ENCODE peak calls at places on chromosomes 13 and 19, in five cellular contexts. One of them, this sample, is unnamed.

GRCh38 chr19:34380639-34381241 is 15.7 kb downstream of the GPI start:
- DNase-seq in right lobe of liver: no peak
- DNase-seq in thyroid gland: no peak
- DNase-seq in upper lobe of left lung: no peak
- DNase-seq in Peyer's patch: no peak
- DNase-seq in this sample: no peak

GRCh38 chr19:53394522-53394973 is 401 bp upstream of the ZNF765 start:
- DNase-seq in right lobe of liver: peak
- DNase-seq in thyroid gland: peak
- DNase-seq in upper lobe of left lung: peak
- DNase-seq in Peyer's patch: no peak
- DNase-seq in this sample: peak

GRCh38 chr19:17292301-17293074 is 10.7 kb downstream of the ABHD8 start:
- DNase-seq in right lobe of liver: peak
- DNase-seq in thyroid gland: peak
- DNase-seq in upper lobe of left lung: peak
- DNase-seq in Peyer's patch: peak
- DNase-seq in this sample: peak

GRCh38 chr19:5122121-5122400 is 153.1 kb downstream of the KDM4B start:
- DNase-seq in right lobe of liver: no peak
- DNase-seq in thyroid gland: no peak
- DNase-seq in upper lobe of left lung: no peak
- DNase-seq in Peyer's patch: no peak
- DNase-seq in this sample: no peak

GRCh38 chr13:42544246-42544915 is 29.6 kb upstream of the TNFSF11 start:
- DNase-seq in right lobe of liver: no peak
- DNase-seq in thyroid gland: no peak
- DNase-seq in upper lobe of left lung: no peak
- DNase-seq in Peyer's patch: no peak
- DNase-seq in this sample: no peak

GRCh38 chr13:36965767-36966166 is 33.4 kb downstream of the ALG5 start:
- DNase-seq in right lobe of liver: no peak
- DNase-seq in thyroid gland: no peak
- DNase-seq in upper lobe of left lung: no peak
- DNase-seq in Peyer's patch: no peak
- DNase-seq in this sample: no peak

GRCh38 chr13:92303428-92303827 is 905.0 kb downstream of the GPC5 start:
- DNase-seq in right lobe of liver: no peak
- DNase-seq in thyroid gland: no peak
- DNase-seq in upper lobe of left lung: no peak
- DNase-seq in Peyer's patch: no peak
- DNase-seq in this sample: no peak

GRCh38 chr19:41192574-41193419 is at the start of gene CYP2S1:
- DNase-seq in right lobe of liver: no peak
- DNase-seq in thyroid gland: no peak
- DNase-seq in upper lobe of left lung: peak
- DNase-seq in Peyer's patch: no peak
- DNase-seq in this sample: no peak

GRCh38 chr13:50393641-50394040 is 378.4 kb downstream of the KCNRG start:
- DNase-seq in right lobe of liver: no peak
- DNase-seq in thyroid gland: no peak
- DNase-seq in upper lobe of left lung: no peak
- DNase-seq in Peyer's patch: no peak
- DNase-seq in this sample: no peak

GRCh38 chr19:43432866-43433673 is 18.4 kb downstream of the TEX101 start:
- DNase-seq in right lobe of liver: peak
- DNase-seq in thyroid gland: peak
- DNase-seq in upper lobe of left lung: peak
- DNase-seq in Peyer's patch: peak
- DNase-seq in this sample: peak

GRCh38 chr19:12145348-12145747 is 5.2 kb upstream of the ZNF20 start:
- DNase-seq in right lobe of liver: no peak
- DNase-seq in thyroid gland: no peak
- DNase-seq in upper lobe of left lung: no peak
- DNase-seq in Peyer's patch: no peak
- DNase-seq in this sample: no peak

DNA sequence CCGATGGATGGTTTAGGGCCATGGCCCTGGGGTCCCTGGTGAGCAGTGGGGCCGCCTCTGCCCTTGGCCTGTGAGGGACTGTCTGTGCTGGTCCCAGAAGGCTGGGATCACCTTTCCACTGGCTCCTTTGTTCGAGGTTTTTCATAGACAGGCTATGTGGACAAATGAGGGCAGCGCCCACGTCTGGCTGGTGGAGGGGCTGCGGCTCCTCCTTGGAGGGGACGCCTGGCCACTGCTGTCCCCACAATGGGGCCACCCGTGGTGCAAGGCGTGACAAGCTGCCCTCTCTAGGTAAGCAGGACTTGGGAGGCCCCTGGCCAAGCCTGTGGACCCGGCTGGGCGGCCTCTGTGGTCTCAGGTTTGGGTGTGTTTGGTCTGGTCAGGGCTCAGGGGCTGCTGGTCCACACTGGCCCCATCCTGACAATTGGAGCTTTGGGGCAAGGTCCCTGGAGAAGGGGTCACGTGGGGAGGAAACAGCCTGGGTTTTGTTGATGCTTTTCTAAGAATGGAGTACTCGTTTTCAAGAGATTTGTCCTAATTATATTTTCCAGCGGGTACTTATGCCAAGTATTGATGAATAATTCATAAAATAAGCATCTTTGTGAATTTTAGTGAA is 33.3 kb downstream of the MCF2L start:
- DNase-seq in right lobe of liver: no peak
- DNase-seq in thyroid gland: peak
- DNase-seq in upper lobe of left lung: no peak
- DNase-seq in Peyer's patch: no peak
- DNase-seq in this sample: no peak
- H3K4me3 ChIP-seq in right lobe of liver: no peak
- H3K4me3 ChIP-seq in thyroid gland: no peak
- H3K4me3 ChIP-seq in upper lobe of left lung: peak
- H3K4me3 ChIP-seq in Peyer's patch: no peak
- H3K4me3 ChIP-seq in this sample: no peak

GRCh38 chr19:19004144-19004543 is 29.2 kb downstream of the SUGP2 start:
- DNase-seq in right lobe of liver: no peak
- DNase-seq in thyroid gland: peak
- DNase-seq in upper lobe of left lung: no peak
- DNase-seq in Peyer's patch: no peak
- DNase-seq in this sample: no peak
- TF ChIP-seq POLR2A in right lobe of liver: no peak
- TF ChIP-seq POLR2A in thyroid gland: no peak
- TF ChIP-seq POLR2A in upper lobe of left lung: no peak
- TF ChIP-seq POLR2A in Peyer's patch: no peak
- TF ChIP-seq POLR2A in this sample: no peak

DNA sequence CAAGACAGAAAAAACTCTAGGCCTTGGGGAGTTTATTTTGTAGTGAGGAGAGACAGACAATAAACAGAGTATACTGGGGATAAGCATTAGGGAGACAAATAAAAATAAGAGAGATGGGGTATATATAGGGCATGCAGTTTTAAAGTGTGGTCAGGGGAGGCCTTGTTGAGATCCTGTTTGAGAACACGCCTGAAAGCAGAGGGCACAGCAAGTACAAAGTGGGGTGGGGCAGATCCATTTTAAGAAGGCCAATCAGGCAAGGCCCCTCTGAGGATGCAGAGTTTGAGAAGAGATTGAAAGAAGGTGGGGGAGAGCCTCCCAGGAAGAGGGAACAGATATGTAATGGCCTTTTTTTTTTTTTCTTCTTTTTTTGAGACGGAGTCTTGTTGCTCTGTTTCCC is 2.1 kb downstream of the PPP2R1A start:
- DNase-seq in right lobe of liver: no peak
- DNase-seq in thyroid gland: no peak
- DNase-seq in upper lobe of left lung: no peak
- DNase-seq in Peyer's patch: no peak
- DNase-seq in this sample: no peak
- H3K4me3 ChIP-seq in right lobe of liver: no peak
- H3K4me3 ChIP-seq in thyroid gland: no peak
- H3K4me3 ChIP-seq in upper lobe of left lung: no peak
- H3K4me3 ChIP-seq in Peyer's patch: no peak
- H3K4me3 ChIP-seq in this sample: no peak

GRCh38 chr19:38359242-38360021 is 14.9 kb upstream of the PSMD8 start:
- DNase-seq in right lobe of liver: no peak
- DNase-seq in thyroid gland: no peak
- DNase-seq in upper lobe of left lung: no peak
- DNase-seq in Peyer's patch: no peak
- DNase-seq in this sample: no peak

GRCh38 chr19:38361633-38362075 is 12.7 kb upstream of the PSMD8 start:
- DNase-seq in right lobe of liver: peak
- DNase-seq in thyroid gland: peak
- DNase-seq in upper lobe of left lung: peak
- DNase-seq in Peyer's patch: peak
- DNase-seq in this sample: peak

GRCh38 chr19:38360351-38360750 is 14.0 kb upstream of the PSMD8 start:
- DNase-seq in right lobe of liver: no peak
- DNase-seq in thyroid gland: no peak
- DNase-seq in upper lobe of left lung: no peak
- DNase-seq in Peyer's patch: no peak
- DNase-seq in this sample: no peak

GRCh38 chr19:38360839-38361631 is 13.3 kb upstream of the PSMD8 start:
- DNase-seq in right lobe of liver: no peak
- DNase-seq in thyroid gland: no peak
- DNase-seq in upper lobe of left lung: no peak
- DNase-seq in Peyer's patch: no peak
- DNase-seq in this sample: no peak

GRCh38 chr19:38362076-38362945 is 12.1 kb upstream of the PSMD8 start:
- DNase-seq in right lobe of liver: peak
- DNase-seq in thyroid gland: peak
- DNase-seq in upper lobe of left lung: peak
- DNase-seq in Peyer's patch: peak
- DNase-seq in this sample: peak
- TF ChIP-seq POLR2A in right lobe of liver: no peak
- TF ChIP-seq POLR2A in thyroid gland: no peak
- TF ChIP-seq POLR2A in upper lobe of left lung: no peak
- TF ChIP-seq POLR2A in Peyer's patch: no peak
- TF ChIP-seq POLR2A in this sample: no peak

DNA sequence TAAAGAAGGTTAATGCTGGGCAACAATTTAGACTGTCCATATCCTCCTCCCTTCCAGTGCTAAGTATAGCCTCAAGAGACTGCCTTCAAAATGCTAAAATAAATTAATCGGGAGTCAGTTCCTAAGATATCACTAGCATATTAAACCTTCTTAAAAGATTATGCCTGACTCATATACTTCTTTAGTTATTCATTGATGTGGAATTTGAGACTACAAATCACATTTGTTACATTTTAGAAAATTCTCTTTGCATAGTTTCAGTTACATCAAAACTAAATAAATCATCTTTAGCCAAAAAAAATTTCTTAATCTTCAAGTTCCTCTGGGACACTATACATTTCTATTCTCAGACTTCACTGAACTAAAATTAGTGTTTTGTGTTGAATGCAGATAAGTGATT is 769.1 kb downstream of the PCDH9 start:
- DNase-seq in right lobe of liver: no peak
- DNase-seq in thyroid gland: no peak
- DNase-seq in upper lobe of left lung: no peak
- DNase-seq in Peyer's patch: no peak
- DNase-seq in this sample: no peak
- H3K4me3 ChIP-seq in right lobe of liver: no peak
- H3K4me3 ChIP-seq in thyroid gland: no peak
- H3K4me3 ChIP-seq in upper lobe of left lung: no peak
- H3K4me3 ChIP-seq in Peyer's patch: no peak
- H3K4me3 ChIP-seq in this sample: no peak

GRCh38 chr19:55080121-55080914 is 4.6 kb downstream of the EPS8L1 start:
- DNase-seq in right lobe of liver: no peak
- DNase-seq in thyroid gland: peak
- DNase-seq in upper lobe of left lung: peak
- DNase-seq in Peyer's patch: peak
- DNase-seq in this sample: no peak
- TF ChIP-seq POLR2A in right lobe of liver: no peak
- TF ChIP-seq POLR2A in thyroid gland: no peak
- TF ChIP-seq POLR2A in upper lobe of left lung: no peak
- TF ChIP-seq POLR2A in Peyer's patch: no peak
- TF ChIP-seq POLR2A in this sample: peak

GRCh38 chr13:39676315-39676876 is 20.9 kb downstream of the COG6 start:
- DNase-seq in right lobe of liver: no peak
- DNase-seq in thyroid gland: peak
- DNase-seq in upper lobe of left lung: no peak
- DNase-seq in Peyer's patch: no peak
- DNase-seq in this sample: no peak

GRCh38 chr13:39672378-39673132 is 17.1 kb downstream of the COG6 start:
- DNase-seq in right lobe of liver: no peak
- DNase-seq in thyroid gland: no peak
- DNase-seq in upper lobe of left lung: no peak
- DNase-seq in Peyer's patch: no peak
- DNase-seq in this sample: no peak

GRCh38 chr13:39675904-39676303 is 20.4 kb downstream of the COG6 start:
- DNase-seq in right lobe of liver: no peak
- DNase-seq in thyroid gland: no peak
- DNase-seq in upper lobe of left lung: no peak
- DNase-seq in Peyer's patch: no peak
- DNase-seq in this sample: no peak
- H3K4me3 ChIP-seq in right lobe of liver: no peak
- H3K4me3 ChIP-seq in thyroid gland: no peak
- H3K4me3 ChIP-seq in upper lobe of left lung: no peak
- H3K4me3 ChIP-seq in Peyer's patch: no peak
- H3K4me3 ChIP-seq in this sample: no peak

DNA sequence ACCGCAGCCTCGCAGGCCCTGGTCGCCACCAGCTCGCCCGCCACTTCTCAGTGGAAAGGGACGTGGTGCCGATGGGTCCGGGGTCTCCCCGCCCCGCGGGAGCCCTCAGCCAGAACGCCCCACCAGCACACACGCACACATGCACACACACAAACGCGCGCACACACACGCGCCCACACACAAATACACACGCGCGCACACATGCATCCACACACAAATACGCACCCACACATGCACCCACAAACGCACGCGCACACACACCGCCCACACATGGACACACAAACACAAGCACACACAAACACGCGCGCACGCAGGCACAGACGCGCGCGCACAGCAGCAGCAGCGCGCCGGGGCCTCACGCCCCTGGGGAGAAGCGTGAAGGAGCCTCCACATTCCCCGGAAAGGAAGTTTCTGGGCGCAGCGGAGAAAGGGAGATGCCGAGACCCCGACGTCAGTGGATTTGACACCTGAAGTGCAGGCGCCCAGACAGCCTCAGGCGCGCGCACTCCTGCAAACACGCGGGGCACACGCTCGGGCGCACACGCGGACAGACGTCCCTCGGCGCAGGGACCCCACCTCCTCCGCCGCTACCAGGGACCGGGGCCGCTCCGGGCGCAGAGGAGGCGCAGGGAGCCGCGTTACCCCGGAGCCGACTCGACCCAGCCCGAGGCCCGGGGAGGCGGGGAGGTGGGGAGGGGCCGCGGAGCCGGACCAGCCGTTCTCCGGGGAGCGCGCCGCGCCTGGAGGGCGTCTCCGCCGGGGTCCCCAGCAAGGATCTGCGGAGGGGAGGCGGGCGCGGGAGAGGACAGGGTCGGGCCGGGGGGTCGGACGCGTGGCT is 623 bp downstream of the RASA3 start:
- DNase-seq in right lobe of liver: peak
- DNase-seq in thyroid gland: peak
- DNase-seq in upper lobe of left lung: no peak
- DNase-seq in Peyer's patch: peak
- DNase-seq in this sample: no peak
- TF ChIP-seq POLR2A in right lobe of liver: no peak
- TF ChIP-seq POLR2A in thyroid gland: no peak
- TF ChIP-seq POLR2A in upper lobe of left lung: no peak
- TF ChIP-seq POLR2A in Peyer's patch: no peak
- TF ChIP-seq POLR2A in this sample: no peak